ENCODE peak calls at places on chromosomes 3 and 15, in four cellular contexts. One of them, this sample, is unnamed.

GRCh38 chr3:25663324-25664065 is 1.2 kb downstream of the TOP2B start:
- DNase-seq in A549: peak
- DNase-seq in H1: no peak
- DNase-seq in HepG2: peak
- DNase-seq in this sample: peak

GRCh38 chr3:193885832-193886231 is 250.1 kb upstream of the HES1 start:
- DNase-seq in A549: peak
- DNase-seq in H1: no peak
- DNase-seq in HepG2: peak
- DNase-seq in this sample: no peak

GRCh38 chr3:69214241-69214640 is 91.8 kb upstream of the LMOD3 start:
- DNase-seq in A549: peak
- DNase-seq in H1: no peak
- DNase-seq in HepG2: no peak
- DNase-seq in this sample: no peak

GRCh38 chr3:117887896-117888295 is 1146.8 kb downstream of the IGSF11 start:
- DNase-seq in A549: no peak
- DNase-seq in H1: no peak
- DNase-seq in HepG2: no peak
- DNase-seq in this sample: no peak

GRCh38 chr3:108024146-108024836 is 66.5 kb downstream of the CD47 start:
- DNase-seq in A549: no peak
- DNase-seq in H1: no peak
- DNase-seq in HepG2: no peak
- DNase-seq in this sample: no peak

GRCh38 chr3:154229217-154229590 is 95.1 kb downstream of the DHX36 start:
- DNase-seq in A549: no peak
- DNase-seq in H1: no peak
- DNase-seq in HepG2: no peak
- DNase-seq in this sample: no peak

GRCh38 chr15:99019558-99020540 is 12.3 kb upstream of the PGPEP1L start:
- DNase-seq in A549: peak
- DNase-seq in H1: no peak
- DNase-seq in HepG2: peak
- DNase-seq in this sample: no peak

GRCh38 chr15:70636540-70637165 is 126.7 kb downstream of the UACA start:
- DNase-seq in A549: peak
- DNase-seq in H1: no peak
- DNase-seq in HepG2: peak
- DNase-seq in this sample: no peak

GRCh38 chr3:168847293-168847883 is 751.7 kb upstream of the GOLIM4 start:
- DNase-seq in A549: peak
- DNase-seq in H1: no peak
- DNase-seq in HepG2: no peak
- DNase-seq in this sample: peak

GRCh38 chr15:53962646-53963561 is 15.3 kb upstream of the UNC13C start:
- DNase-seq in A549: peak
- DNase-seq in H1: no peak
- DNase-seq in HepG2: peak
- DNase-seq in this sample: no peak

GRCh38 chr3:137998643-137999042 is 11.3 kb upstream of the CLDN18 start:
- DNase-seq in A549: no peak
- DNase-seq in H1: no peak
- DNase-seq in HepG2: no peak
- DNase-seq in this sample: no peak

GRCh38 chr3:100590114-100590839 is 19.1 kb upstream of the ADGRG7 start:
- DNase-seq in A549: peak
- DNase-seq in H1: no peak
- DNase-seq in HepG2: peak
- DNase-seq in this sample: peak

GRCh38 chr3:158731938-158732855 is at the start of gene RARRES1:
- DNase-seq in A549: peak
- DNase-seq in H1: no peak
- DNase-seq in HepG2: no peak
- DNase-seq in this sample: no peak

GRCh38 chr15:67149859-67150824 is 84.7 kb downstream of the SMAD3 start:
- DNase-seq in A549: peak
- DNase-seq in H1: no peak
- DNase-seq in HepG2: peak
- DNase-seq in this sample: peak

GRCh38 chr3:177410734-177411133 is 213.5 kb upstream of the TBL1XR1 start:
- DNase-seq in A549: no peak
- DNase-seq in H1: no peak
- DNase-seq in HepG2: no peak
- DNase-seq in this sample: no peak

GRCh38 chr3:138113309-138113708 is 2.1 kb downstream of the DZIP1L start:
- DNase-seq in A549: peak
- DNase-seq in H1: no peak
- DNase-seq in HepG2: no peak
- DNase-seq in this sample: no peak

GRCh38 chr15:87619161-87619960 is 637.2 kb downstream of the NTRK3 start:
- DNase-seq in A549: peak
- DNase-seq in H1: no peak
- DNase-seq in HepG2: no peak
- DNase-seq in this sample: peak

GRCh38 chr15:39852237-39852636 is 67.8 kb downstream of the GPR176 start:
- DNase-seq in A549: no peak
- DNase-seq in H1: no peak
- DNase-seq in HepG2: no peak
- DNase-seq in this sample: no peak

GRCh38 chr3:146277953-146278631 is 27.2 kb upstream of the PLSCR4 start:
- DNase-seq in A549: peak
- DNase-seq in H1: no peak
- DNase-seq in HepG2: peak
- DNase-seq in this sample: no peak

GRCh38 chr15:33188654-33189257 is 5.8 kb downstream of the FMN1 start:
- DNase-seq in A549: no peak
- DNase-seq in H1: no peak
- DNase-seq in HepG2: no peak
- DNase-seq in this sample: no peak

GRCh38 chr3:141367038-141367730 is 1.1 kb upstream of the ZBTB38 start:
- DNase-seq in A549: peak
- DNase-seq in H1: no peak
- DNase-seq in HepG2: no peak
- DNase-seq in this sample: no peak

GRCh38 chr3:165983284-165983683 is 146.1 kb upstream of the BCHE start:
- DNase-seq in A549: no peak
- DNase-seq in H1: no peak
- DNase-seq in HepG2: no peak
- DNase-seq in this sample: no peak

GRCh38 chr15:66615175-66615495 is 49.3 kb upstream of the LCTL start:
- DNase-seq in A549: no peak
- DNase-seq in H1: no peak
- DNase-seq in HepG2: no peak
- DNase-seq in this sample: no peak

GRCh38 chr3:152236741-152237140 is 32.0 kb upstream of the MBNL1 start:
- DNase-seq in A549: no peak
- DNase-seq in H1: no peak
- DNase-seq in HepG2: no peak
- DNase-seq in this sample: no peak

GRCh38 chr15:75233504-75234190 is 24.5 kb upstream of the GOLGA6C start:
- DNase-seq in A549: no peak
- DNase-seq in H1: no peak
- DNase-seq in HepG2: no peak
- DNase-seq in this sample: no peak

GRCh38 chr3:9644245-9644644 is 5.1 kb upstream of the MTMR14 start:
- DNase-seq in A549: no peak
- DNase-seq in H1: no peak
- DNase-seq in HepG2: no peak
- DNase-seq in this sample: no peak

GRCh38 chr3:43685921-43686320 is 4.8 kb upstream of the ABHD5 start:
- DNase-seq in A549: no peak
- DNase-seq in H1: no peak
- DNase-seq in HepG2: no peak
- DNase-seq in this sample: no peak

GRCh38 chr15:53787349-53787748 is 27.9 kb upstream of the WDR72 start:
- DNase-seq in A549: no peak
- DNase-seq in H1: no peak
- DNase-seq in HepG2: no peak
- DNase-seq in this sample: no peak

GRCh38 chr3:128343287-128344045 is 123.2 kb downstream of the DNAJB8 start:
- DNase-seq in A549: peak
- DNase-seq in H1: no peak
- DNase-seq in HepG2: peak
- DNase-seq in this sample: peak

GRCh38 chr3:8532251-8532831 is 30.7 kb downstream of the LMCD1 start:
- DNase-seq in A549: peak
- DNase-seq in H1: no peak
- DNase-seq in HepG2: no peak
- DNase-seq in this sample: no peak

GRCh38 chr3:55556622-55557531 is 69.8 kb upstream of the WNT5A start:
- DNase-seq in A549: no peak
- DNase-seq in H1: no peak
- DNase-seq in HepG2: no peak
- DNase-seq in this sample: no peak

DNA sequence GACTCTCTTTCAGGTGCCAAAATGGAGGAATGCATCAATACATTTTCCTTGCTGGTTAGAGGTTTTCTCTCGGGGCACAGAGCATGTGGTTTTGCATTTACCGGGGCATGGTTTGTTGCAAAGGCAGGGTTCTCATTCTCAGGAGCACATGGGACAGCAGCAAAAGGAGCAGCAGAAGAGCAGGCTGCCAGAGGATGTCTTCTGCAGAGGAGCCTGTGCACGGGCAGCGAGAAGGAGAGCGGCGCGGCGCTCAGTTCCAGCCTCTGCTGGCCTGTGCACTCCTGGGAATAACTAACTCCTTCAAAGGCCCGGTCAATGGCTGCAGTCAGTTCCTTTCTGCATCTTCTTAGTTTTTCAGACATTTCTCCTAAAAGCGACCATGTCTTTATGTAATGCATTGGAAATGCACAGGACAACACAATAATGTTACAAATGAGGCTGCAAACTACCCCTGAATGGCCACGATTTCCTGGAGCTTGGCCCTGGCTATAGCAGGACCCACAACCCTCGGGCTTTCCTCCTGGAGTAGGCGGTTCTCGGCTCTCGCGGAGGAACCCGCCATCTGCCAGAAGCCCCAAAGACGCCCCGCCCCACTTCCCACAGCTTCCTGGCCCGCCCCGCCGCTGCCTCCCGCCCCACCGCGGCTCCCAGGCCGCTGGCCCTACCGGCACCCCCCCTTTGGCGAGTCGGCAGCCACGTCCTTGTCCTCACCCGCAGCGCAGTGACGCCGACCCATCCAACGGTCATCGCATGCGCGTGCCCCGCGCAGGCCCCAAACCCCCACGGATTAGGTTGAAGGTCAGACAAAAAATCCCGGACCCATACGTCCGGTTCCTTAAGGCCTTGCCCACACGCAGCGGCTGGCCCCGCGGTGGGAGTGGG is at the start of gene C3orf62:
- DNase-seq in A549: peak
- DNase-seq in H1: peak
- DNase-seq in HepG2: no peak
- DNase-seq in this sample: no peak
- TF ChIP-seq POLR2A in A549: peak
- TF ChIP-seq POLR2A in H1: peak
- TF ChIP-seq POLR2A in HepG2: no peak
- TF ChIP-seq POLR2A in this sample: no peak

DNA sequence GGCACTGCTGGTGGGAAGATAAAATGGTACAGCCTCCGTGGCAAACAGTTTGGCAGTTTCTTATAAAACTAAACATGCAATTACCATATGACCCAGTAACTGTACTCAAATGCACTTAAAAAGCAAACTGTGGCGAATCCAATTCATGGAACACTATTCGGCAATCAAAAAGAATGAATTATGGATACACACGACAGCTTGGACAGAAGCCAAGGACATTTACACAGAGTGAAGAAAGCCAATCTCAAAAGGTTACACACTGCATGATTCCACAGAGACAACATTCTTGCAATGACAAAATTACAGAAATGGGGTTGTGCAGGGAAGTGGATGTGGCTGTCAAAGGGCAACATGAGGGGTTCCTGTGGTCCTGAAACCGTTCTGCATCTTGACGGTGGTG is 122.1 kb upstream of the IQSEC1 start:
- DNase-seq in A549: no peak
- DNase-seq in H1: no peak
- DNase-seq in HepG2: no peak
- DNase-seq in this sample: no peak
- TF ChIP-seq RFX5 in A549: no peak
- TF ChIP-seq RFX5 in H1: no peak
- TF ChIP-seq RFX5 in HepG2: no peak
- TF ChIP-seq RFX5 in this sample: no peak

DNA sequence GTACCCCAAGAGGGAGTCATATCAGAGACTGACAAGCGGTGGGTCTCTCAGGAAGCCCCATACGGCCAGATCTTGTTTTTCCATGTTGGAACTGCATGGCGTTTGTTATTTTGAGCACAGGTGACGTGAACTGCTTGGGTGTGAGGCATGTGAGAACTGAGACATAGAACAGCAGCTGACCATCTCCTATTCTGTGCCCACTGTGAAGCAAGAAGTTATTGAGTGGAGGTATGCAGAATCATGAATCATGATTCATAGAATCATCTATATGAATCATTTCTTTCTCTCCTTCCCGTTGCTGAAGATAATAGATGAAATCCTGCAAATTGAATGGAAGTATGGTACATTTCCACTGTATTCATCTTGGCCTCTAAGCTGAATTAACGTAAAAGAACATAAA is 4.7 kb downstream of the VPS8 start:
- DNase-seq in A549: no peak
- DNase-seq in H1: no peak
- DNase-seq in HepG2: no peak
- DNase-seq in this sample: no peak
- TF ChIP-seq POLR2A in A549: no peak
- TF ChIP-seq POLR2A in H1: no peak
- TF ChIP-seq POLR2A in HepG2: no peak
- TF ChIP-seq POLR2A in this sample: no peak

DNA sequence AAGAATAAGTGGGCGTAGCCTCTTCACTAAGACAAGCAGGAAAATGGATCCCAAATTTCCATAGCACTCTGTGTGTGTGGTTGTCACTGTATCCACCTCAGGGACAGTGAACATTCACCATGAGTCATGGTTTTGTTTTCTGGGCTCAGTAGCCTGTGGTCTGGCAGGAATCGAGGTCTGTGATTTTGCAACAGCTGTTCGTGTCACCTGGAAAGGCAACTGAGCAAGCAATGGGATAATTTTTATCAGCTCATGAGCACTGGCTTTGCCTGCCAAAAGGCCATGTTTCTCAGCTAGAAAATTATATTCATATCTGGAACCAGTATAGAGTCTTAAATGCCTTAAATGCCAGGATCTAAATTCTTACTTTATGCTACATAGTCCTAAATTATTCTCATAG is 60.9 kb downstream of the STRIT1 start:
- DNase-seq in A549: peak
- DNase-seq in H1: no peak
- DNase-seq in HepG2: no peak
- DNase-seq in this sample: no peak
- TF ChIP-seq RFX5 in A549: no peak
- TF ChIP-seq RFX5 in H1: no peak
- TF ChIP-seq RFX5 in HepG2: no peak
- TF ChIP-seq RFX5 in this sample: no peak

This sample was measured in K562.